ENCODE peak calls at places on chromosomes 4 and X, in six cellular contexts. One of them, this sample, is unnamed.

GRCh38 chr4:151540728-151541437 is 131.9 kb downstream of the FHIP1A start:
- DNase-seq in K562: no peak
- DNase-seq in HCT116: peak; percentile 59
- DNase-seq in SK-N-SH: peak; percentile 37
- DNase-seq in HepG2: no peak
- DNase-seq in GM12878: no peak
- DNase-seq in this sample: peak; percentile 93

GRCh38 chr4:83658806-83659205 is 122.9 kb downstream of the GPAT3 start:
- DNase-seq in K562: no peak
- DNase-seq in HCT116: no peak
- DNase-seq in SK-N-SH: no peak
- DNase-seq in HepG2: no peak
- DNase-seq in GM12878: no peak
- DNase-seq in this sample: no peak

GRCh38 chr4:144174401-144175067 is 34.0 kb upstream of the GYPA start:
- DNase-seq in K562: peak; percentile 28
- DNase-seq in HCT116: peak; percentile 44
- DNase-seq in SK-N-SH: peak; percentile 22
- DNase-seq in HepG2: peak; percentile 22
- DNase-seq in GM12878: peak; percentile 16
- DNase-seq in this sample: peak; percentile 24

GRCh38 chrX:2184089-2184488 is 316.7 kb downstream of the DHRSX start:
- DNase-seq in K562: no peak
- DNase-seq in HCT116: no peak
- DNase-seq in SK-N-SH: no peak
- DNase-seq in HepG2: no peak
- DNase-seq in GM12878: no peak
- DNase-seq in this sample: no peak

GRCh38 chr4:145557720-145558119 is 61.5 kb upstream of the MMAA start:
- DNase-seq in K562: peak; percentile 68
- DNase-seq in HCT116: peak; percentile 42
- DNase-seq in SK-N-SH: peak; percentile 67
- DNase-seq in HepG2: peak; percentile 58
- DNase-seq in GM12878: peak; percentile 20
- DNase-seq in this sample: peak; percentile 39

GRCh38 chr4:76276813-76277212 is 25.3 kb downstream of the FAM47E start:
- DNase-seq in K562: no peak
- DNase-seq in HCT116: no peak
- DNase-seq in SK-N-SH: no peak
- DNase-seq in HepG2: no peak
- DNase-seq in GM12878: no peak
- DNase-seq in this sample: no peak

GRCh38 chrX:52574416-52575275 is 57.8 kb upstream of the XAGE1B start:
- DNase-seq in K562: peak; percentile 31
- DNase-seq in HCT116: peak; percentile 22
- DNase-seq in SK-N-SH: peak; percentile 45
- DNase-seq in HepG2: peak; percentile 39
- DNase-seq in GM12878: peak; percentile 2
- DNase-seq in this sample: peak; percentile 18

GRCh38 chrX:78708171-78708570 is 39.3 kb upstream of the LPAR4 start:
- DNase-seq in K562: no peak
- DNase-seq in HCT116: no peak
- DNase-seq in SK-N-SH: peak; percentile 1
- DNase-seq in HepG2: peak; percentile 1
- DNase-seq in GM12878: no peak
- DNase-seq in this sample: peak; percentile 10

GRCh38 chrX:26783512-26784225 is 567.7 kb downstream of the MAGEB5 start:
- DNase-seq in K562: peak; percentile 2
- DNase-seq in HCT116: peak; percentile 29
- DNase-seq in SK-N-SH: peak; percentile 14
- DNase-seq in HepG2: peak; percentile 65
- DNase-seq in GM12878: no peak
- DNase-seq in this sample: peak; percentile 10

GRCh38 chrX:28638775-28639174 is 51.5 kb downstream of the IL1RAPL1 start:
- DNase-seq in K562: no peak
- DNase-seq in HCT116: peak; percentile 64
- DNase-seq in SK-N-SH: no peak
- DNase-seq in HepG2: no peak
- DNase-seq in GM12878: no peak
- DNase-seq in this sample: no peak

GRCh38 chrX:21382715-21383114 is 8.5 kb downstream of the CNKSR2 start:
- DNase-seq in K562: no peak
- DNase-seq in HCT116: peak; percentile 0
- DNase-seq in SK-N-SH: no peak
- DNase-seq in HepG2: no peak
- DNase-seq in GM12878: no peak
- DNase-seq in this sample: no peak

GRCh38 chr4:88341227-88342192 is 37.1 kb upstream of the HERC6 start:
- DNase-seq in K562: no peak
- DNase-seq in HCT116: no peak
- DNase-seq in SK-N-SH: no peak
- DNase-seq in HepG2: peak; percentile 10
- DNase-seq in GM12878: no peak
- DNase-seq in this sample: peak; percentile 57

GRCh38 chr4:76459291-76459723 is 24.3 kb downstream of the SHROOM3 start:
- DNase-seq in K562: peak; percentile 34
- DNase-seq in HCT116: peak; percentile 81
- DNase-seq in SK-N-SH: no peak
- DNase-seq in HepG2: no peak
- DNase-seq in GM12878: no peak
- DNase-seq in this sample: no peak

GRCh38 chr4:36198068-36198808 is 46.1 kb downstream of the ARAP2 start:
- DNase-seq in K562: no peak
- DNase-seq in HCT116: no peak
- DNase-seq in SK-N-SH: no peak
- DNase-seq in HepG2: no peak
- DNase-seq in GM12878: no peak
- DNase-seq in this sample: no peak

GRCh38 chr4:42404001-42404400 is 6.7 kb downstream of the SHISA3 start:
- DNase-seq in K562: peak; percentile 18
- DNase-seq in HCT116: no peak
- DNase-seq in SK-N-SH: no peak
- DNase-seq in HepG2: no peak
- DNase-seq in GM12878: no peak
- DNase-seq in this sample: no peak
- TF ChIP-seq CTCF in K562: no peak
- TF ChIP-seq CTCF in HCT116: peak; percentile 33
- TF ChIP-seq CTCF in SK-N-SH: no peak
- TF ChIP-seq CTCF in HepG2: no peak
- TF ChIP-seq CTCF in GM12878: peak; percentile 24
- TF ChIP-seq CTCF in this sample: peak; percentile 6

DNA sequence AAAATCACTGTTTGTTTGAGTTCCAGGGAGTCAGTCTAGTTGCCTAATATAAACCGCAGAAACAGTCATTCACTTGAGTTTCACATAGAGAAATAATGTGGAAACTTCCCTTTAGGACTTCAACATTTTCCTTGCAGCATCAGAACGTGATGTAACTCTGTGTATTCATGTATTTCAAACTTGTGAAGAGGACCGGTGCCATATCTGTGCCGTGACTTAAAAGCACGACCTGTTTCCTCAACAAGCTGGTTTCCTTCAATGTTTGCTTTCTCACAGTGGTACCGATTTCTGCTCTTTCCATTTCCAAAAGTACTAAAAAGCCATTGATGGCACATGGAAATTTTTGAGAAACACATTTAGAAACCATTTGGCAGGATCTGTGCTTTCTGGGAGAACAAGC is 166.6 kb upstream of the RAPGEF2 start:
- DNase-seq in K562: no peak
- DNase-seq in HCT116: no peak
- DNase-seq in SK-N-SH: no peak
- DNase-seq in HepG2: no peak
- DNase-seq in GM12878: no peak
- DNase-seq in this sample: no peak
- TF ChIP-seq SIN3A in K562: no peak
- TF ChIP-seq SIN3A in HCT116: no peak
- TF ChIP-seq SIN3A in SK-N-SH: no peak
- TF ChIP-seq SIN3A in HepG2: no peak
- TF ChIP-seq SIN3A in GM12878: no peak
- TF ChIP-seq SIN3A in this sample: no peak

GRCh38 chr4:37684154-37684553 is 2.0 kb downstream of the RELL1 start:
- DNase-seq in K562: no peak
- DNase-seq in HCT116: no peak
- DNase-seq in SK-N-SH: no peak
- DNase-seq in HepG2: no peak
- DNase-seq in GM12878: no peak
- DNase-seq in this sample: no peak

GRCh38 chr4:37680089-37680488 is 6.1 kb downstream of the RELL1 start:
- DNase-seq in K562: no peak
- DNase-seq in HCT116: no peak
- DNase-seq in SK-N-SH: no peak
- DNase-seq in HepG2: no peak
- DNase-seq in GM12878: no peak
- DNase-seq in this sample: no peak

GRCh38 chr4:37685726-37686372 is 327 bp downstream of the RELL1 start:
- DNase-seq in K562: peak; percentile 47
- DNase-seq in HCT116: no peak
- DNase-seq in SK-N-SH: peak; percentile 76
- DNase-seq in HepG2: no peak
- DNase-seq in GM12878: no peak
- DNase-seq in this sample: no peak

GRCh38 chr4:37685211-37685725 is 908 bp downstream of the RELL1 start:
- DNase-seq in K562: no peak
- DNase-seq in HCT116: no peak
- DNase-seq in SK-N-SH: no peak
- DNase-seq in HepG2: no peak
- DNase-seq in GM12878: no peak
- DNase-seq in this sample: no peak

DNA sequence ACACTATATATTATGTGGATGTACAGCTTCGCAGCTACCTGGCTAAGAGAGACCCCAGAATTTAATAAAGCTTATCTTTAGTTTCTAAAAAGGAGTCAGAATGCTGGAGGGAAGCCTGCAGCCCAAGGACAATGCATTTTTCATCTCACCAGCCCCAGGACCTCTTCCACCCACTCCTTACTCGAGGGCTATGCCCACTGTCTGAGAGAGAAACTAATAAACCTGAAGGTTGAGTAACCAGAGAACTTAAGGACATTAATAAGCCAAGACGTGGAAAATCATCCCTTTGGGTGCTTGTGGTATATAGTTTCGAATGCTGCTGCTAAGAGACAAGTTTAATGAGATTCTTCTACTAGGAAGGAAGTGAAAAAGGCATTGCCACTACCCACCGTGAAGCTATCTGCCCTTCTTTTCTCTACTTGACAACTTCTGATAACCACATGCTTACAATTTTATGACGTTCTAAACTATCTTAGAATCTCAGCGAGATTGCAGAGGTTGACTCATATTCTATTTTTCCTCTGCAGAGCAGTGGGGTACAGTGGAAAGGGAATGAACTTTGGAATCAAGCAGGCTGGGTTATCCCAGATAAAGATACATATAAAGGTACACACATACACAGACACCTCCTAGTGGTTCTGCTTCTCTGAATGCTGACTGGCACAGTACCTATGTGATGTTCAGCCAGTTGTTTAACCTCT is 3.3 kb downstream of the RELL1 start:
- DNase-seq in K562: no peak
- DNase-seq in HCT116: no peak
- DNase-seq in SK-N-SH: no peak
- DNase-seq in HepG2: peak; percentile 85
- DNase-seq in GM12878: peak; percentile 87
- DNase-seq in this sample: no peak
- TF ChIP-seq CTCF in K562: no peak
- TF ChIP-seq CTCF in HCT116: no peak
- TF ChIP-seq CTCF in SK-N-SH: peak; percentile 19
- TF ChIP-seq CTCF in HepG2: peak; percentile 70
- TF ChIP-seq CTCF in GM12878: peak; percentile 6
- TF ChIP-seq CTCF in this sample: peak; percentile 43

GRCh38 chrX:30489323-30489722 is 88.2 kb downstream of the TASL start:
- DNase-seq in K562: peak; percentile 3
- DNase-seq in HCT116: peak; percentile 8
- DNase-seq in SK-N-SH: no peak
- DNase-seq in HepG2: peak; percentile 21
- DNase-seq in GM12878: no peak
- DNase-seq in this sample: no peak
- TF ChIP-seq SIN3A in K562: no peak
- TF ChIP-seq SIN3A in HCT116: no peak
- TF ChIP-seq SIN3A in SK-N-SH: no peak
- TF ChIP-seq SIN3A in HepG2: no peak
- TF ChIP-seq SIN3A in GM12878: no peak
- TF ChIP-seq SIN3A in this sample: no peak

GRCh38 chr4:20313237-20314030 is 61.7 kb downstream of the SLIT2 start:
- DNase-seq in K562: no peak
- DNase-seq in HCT116: peak; percentile 24
- DNase-seq in SK-N-SH: no peak
- DNase-seq in HepG2: peak; percentile 21
- DNase-seq in GM12878: peak; percentile 1
- DNase-seq in this sample: no peak
- TF ChIP-seq CTCF in K562: peak; percentile 56
- TF ChIP-seq CTCF in HCT116: peak; percentile 65
- TF ChIP-seq CTCF in SK-N-SH: no peak
- TF ChIP-seq CTCF in HepG2: peak; percentile 69
- TF ChIP-seq CTCF in GM12878: peak; percentile 49
- TF ChIP-seq CTCF in this sample: peak; percentile 31

GRCh38 chr4:42123071-42123644 is 29.3 kb downstream of the BEND4 start:
- DNase-seq in K562: no peak
- DNase-seq in HCT116: no peak
- DNase-seq in SK-N-SH: no peak
- DNase-seq in HepG2: no peak
- DNase-seq in GM12878: no peak
- DNase-seq in this sample: no peak

GRCh38 chr4:42122237-42122636 is 30.2 kb downstream of the BEND4 start:
- DNase-seq in K562: no peak
- DNase-seq in HCT116: no peak
- DNase-seq in SK-N-SH: no peak
- DNase-seq in HepG2: no peak
- DNase-seq in GM12878: no peak
- DNase-seq in this sample: no peak

DNA sequence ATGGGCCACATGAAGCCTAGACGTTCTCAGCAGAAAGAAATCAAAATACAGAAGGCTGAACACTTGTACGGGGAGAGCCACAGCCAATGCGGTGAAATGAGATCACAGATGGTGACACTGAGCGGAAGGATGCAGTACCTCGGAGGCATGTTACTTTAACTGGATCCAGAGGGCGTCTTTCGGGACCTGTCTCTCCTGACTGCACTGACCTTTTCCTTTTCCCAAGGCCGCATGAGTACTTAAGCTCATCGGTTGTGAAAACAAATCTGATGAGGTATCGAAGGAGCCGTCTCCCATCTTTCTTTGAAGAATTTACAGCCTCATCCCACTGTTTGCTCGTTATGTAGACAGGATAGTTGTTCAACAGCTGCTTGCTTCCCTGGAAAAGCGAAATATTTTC is 32.5 kb downstream of the BEND4 start:
- DNase-seq in K562: no peak
- DNase-seq in HCT116: no peak
- DNase-seq in SK-N-SH: no peak
- DNase-seq in HepG2: no peak
- DNase-seq in GM12878: no peak
- DNase-seq in this sample: no peak
- TF ChIP-seq SIN3A in K562: no peak
- TF ChIP-seq SIN3A in HCT116: no peak
- TF ChIP-seq SIN3A in SK-N-SH: no peak
- TF ChIP-seq SIN3A in HepG2: no peak
- TF ChIP-seq SIN3A in GM12878: no peak
- TF ChIP-seq SIN3A in this sample: no peak